ENCODE peak calls at places on chromosomes 13 and 19, in four cellular contexts. G, T, U and W are unnamed samples.

GRCh38 chr19:42480335-42481095 is 37.8 kb upstream of the CXCL17 start:
- DNase-seq in T (peak), G (no peak), U (no peak), W (no peak)

GRCh38 chr19:42132851-42133528 is 744 bp upstream of the POU2F2 start:
- DNase-seq in U (peak), T (peak), G (peak), W (peak)

GRCh38 chr13:90396266-90396665 is 951.2 kb upstream of the MIR17HG start:
- DNase-seq in G (no peak), T (no peak), U (no peak), W (no peak)

GRCh38 chr13:30355405-30355741 is 48.0 kb upstream of the KATNAL1 start:
- DNase-seq in G (no peak), T (peak), U (peak), W (no peak)

GRCh38 chr19:46634045-46634655 is 1.9 kb downstream of the GNG8 start:
- DNase-seq in T (no peak), G (no peak), U (peak), W (peak)

GRCh38 chr13:42883771-42884170 is 102.4 kb downstream of the FAM216B start:
- DNase-seq in U (no peak), T (no peak), G (no peak), W (peak)

GRCh38 chr13:70235565-70235964 is 127.3 kb upstream of the KLHL1 start:
- DNase-seq in T (no peak), G (no peak), U (no peak), W (no peak)

GRCh38 chr19:47691090-47691489 is 22.1 kb upstream of the EHD2 start:
- DNase-seq in T (no peak), U (no peak), G (no peak), W (no peak)

GRCh38 chr19:44661904-44662303 is 9.4 kb upstream of the CEACAM19 start:
- DNase-seq in G (no peak), T (no peak), U (no peak), W (no peak)

GRCh38 chr13:41313659-41314197 is 2.7 kb downstream of the NAA16 start:
- DNase-seq in U (peak), T (no peak), G (no peak), W (no peak)

GRCh38 chr13:96632536-96633320 is 361.5 kb downstream of the OXGR1 start:
- DNase-seq in T (no peak), U (no peak), G (no peak), W (no peak)

GRCh38 chr13:51223284-51224270 is 1.4 kb downstream of the FAM124A start:
- DNase-seq in T (no peak), G (no peak), U (no peak), W (no peak)

GRCh38 chr13:23621316-23621645 is 51.1 kb downstream of the TNFRSF19 start:
- DNase-seq in G (no peak), U (no peak), T (peak), W (no peak)
- TF ChIP-seq TARDBP in G (no peak), U (no peak), T (no peak), W (no peak)

GRCh38 chr13:103243495-103243894 is 177.3 kb upstream of the SLC10A2 start:
- DNase-seq in U (no peak), T (no peak), G (no peak), W (no peak)

GRCh38 chr13:103250071-103250470 is 183.9 kb upstream of the SLC10A2 start:
- DNase-seq in U (no peak), G (no peak), T (no peak), W (no peak)

DNA sequence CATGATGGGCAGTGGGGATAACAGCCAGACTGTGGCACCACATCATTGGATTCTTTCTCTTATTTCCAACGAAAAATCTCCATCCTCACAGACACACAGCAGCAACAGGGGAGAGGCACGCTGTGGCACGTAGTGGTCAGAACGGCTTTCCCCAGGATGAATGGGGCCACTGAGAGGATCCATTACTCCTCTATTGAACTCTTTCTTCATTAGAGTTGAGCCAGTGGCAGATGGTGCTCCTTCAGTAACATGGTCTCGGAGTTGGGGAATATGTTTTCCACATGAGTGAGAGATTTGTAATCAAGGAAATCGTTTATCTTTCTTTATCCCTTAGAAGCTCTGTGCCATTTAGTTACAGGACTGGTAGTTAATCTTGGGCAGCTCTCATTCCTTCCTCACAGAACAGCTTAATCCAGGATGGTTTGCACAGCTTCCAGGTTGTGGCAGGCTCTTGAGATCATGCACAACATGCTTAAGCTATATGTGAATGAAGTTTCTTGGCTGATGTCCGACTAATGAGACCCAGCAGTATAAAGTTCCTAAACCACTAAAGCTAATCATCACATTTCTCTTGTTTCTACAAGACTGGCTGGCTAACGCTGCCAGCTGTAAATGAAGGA is 180.5 kb upstream of the SLC10A2 start:
- DNase-seq in T (no peak), U (no peak), G (no peak), W (no peak)
- TF ChIP-seq TARDBP in T (no peak), U (no peak), G (no peak), W (no peak)

GRCh38 chr19:17765069-17765618 is 13.9 kb downstream of the FCHO1 start:
- DNase-seq in T (peak), U (no peak), G (no peak), W (no peak)
- TF ChIP-seq TARDBP in T (peak), U (no peak), G (no peak), W (no peak)

GRCh38 chr13:62387642-62388041 is 972.0 kb upstream of the PCDH20 start:
- DNase-seq in U (no peak), G (no peak), T (no peak), W (peak)
- TF ChIP-seq TARDBP in U (no peak), G (no peak), T (no peak), W (no peak)

GRCh38 chr19:33771308-33772101 is 25.2 kb upstream of the KCTD15 start:
- DNase-seq in U (peak), G (no peak), T (peak), W (peak)
- TF ChIP-seq TARDBP in U (no peak), G (no peak), T (no peak), W (no peak)

DNA sequence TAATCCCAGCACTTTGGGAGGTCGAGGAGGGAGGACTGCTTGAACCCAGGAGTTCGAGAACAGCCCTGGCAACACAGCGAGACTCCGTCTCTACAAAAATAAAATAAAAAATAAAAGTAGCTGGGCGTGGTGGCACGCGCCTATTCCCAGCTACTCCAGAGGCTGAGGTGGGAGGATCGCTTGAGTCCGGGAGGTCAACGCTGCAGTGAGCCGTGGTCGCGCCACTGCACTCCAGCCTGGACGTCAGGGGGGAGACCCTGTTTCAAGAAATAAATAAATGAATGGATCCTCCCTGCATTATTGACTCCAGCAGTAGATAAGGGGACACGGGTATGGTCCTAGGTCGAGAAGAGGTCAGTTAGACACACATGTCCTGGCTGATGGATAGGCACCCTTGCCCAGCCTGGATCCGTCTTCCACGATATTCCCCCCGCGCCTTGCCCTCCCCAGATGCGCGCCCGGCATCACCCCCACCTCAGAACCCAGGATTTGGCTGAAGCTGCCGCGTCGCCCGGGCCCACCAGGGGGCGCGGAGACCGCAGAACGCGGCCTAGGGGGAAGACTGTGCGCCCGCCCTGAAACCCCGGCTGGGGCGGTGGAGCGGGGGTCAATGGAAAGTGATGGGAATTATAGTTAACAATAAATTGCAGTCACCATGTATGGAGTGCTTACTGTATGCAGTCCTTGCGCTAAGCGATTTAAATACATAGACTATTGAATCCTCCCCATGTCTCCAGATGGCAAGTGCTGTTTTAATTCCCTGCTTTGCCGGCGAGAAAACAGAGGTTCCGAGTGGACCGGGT is 2.1 kb upstream of the HOOK2 start:
- DNase-seq in G (no peak), U (peak), T (peak), W (peak)
- TF ChIP-seq TARDBP in G (peak), U (no peak), T (peak), W (no peak)

GRCh38 chr13:36345438-36346221 is 564 bp downstream of the SPART start:
- DNase-seq in U (peak), T (peak), G (no peak), W (peak)
- TF ChIP-seq TARDBP in U (no peak), T (no peak), G (no peak), W (no peak)